ENCODE peak calls at places on chromosomes 5 and 9, in five cellular contexts. N, G, O, S and Q are unnamed samples.

GRCh38 chr9:1997646-1998045 is 17.5 kb upstream of the SMARCA2 start:
- DNase-seq in G (no peak), N (no peak), O (no peak), S (no peak), Q (no peak)

GRCh38 chr5:17238521-17239041 is 21.1 kb downstream of the BASP1 start:
- DNase-seq in N (peak), G (peak), O (peak), S (no peak), Q (peak)

GRCh38 chr9:135976531-135976930 is 15.4 kb upstream of the UBAC1 start:
- DNase-seq in N (no peak), O (no peak), G (no peak), S (no peak), Q (peak)

GRCh38 chr9:126956929-126957686 is 42.5 kb downstream of the RALGPS1 start:
- DNase-seq in O (peak), G (peak), S (no peak), N (peak), Q (peak)

GRCh38 chr5:62489471-62489870 is 76.9 kb downstream of the IPO11 start:
- DNase-seq in G (no peak), N (peak), S (no peak), O (no peak), Q (peak)

GRCh38 chr9:9214052-9214451 is 1398.8 kb downstream of the PTPRD start:
- DNase-seq in N (no peak), O (no peak), S (no peak), G (no peak), Q (no peak)

GRCh38 chr5:565782-566445 is 41.7 kb upstream of the SLC9A3 start:
- DNase-seq in G (no peak), O (no peak), N (no peak), S (no peak), Q (peak)

GRCh38 chr5:133939668-133940067 is 28.8 kb downstream of the C5orf15 start:
- DNase-seq in G (no peak), S (no peak), N (no peak), O (no peak), Q (no peak)

GRCh38 chr5:157708866-157709265 is 22.4 kb upstream of the THG1L start:
- DNase-seq in G (no peak), N (no peak), O (no peak), S (no peak), Q (peak)